ENCODE peak calls at places on chromosomes 12 and 14, in six cellular contexts. O is tibial nerve; C is tibial artery; F is CD8-positive, alpha-beta T cell; Z is Peyer's patch; N is astrocyte. M is an unnamed sample.

GRCh38 chr14:30551460-30551859 is 7.5 kb upstream of the G2E3 start:
- DNase-seq in O (no peak), C (no peak), F (no peak), Z (no peak), N (no peak), M (no peak)

GRCh38 chr12:89453121-89453520 is 71.5 kb downstream of the GALNT4 start:
- DNase-seq in O (no peak), C (no peak), F (no peak), Z (no peak), N (no peak), M (no peak)

GRCh38 chr14:104723651-104724406 is at the start of gene ADSS1:
- DNase-seq in O (peak; percentile 40), C (peak; percentile 89), F (peak; percentile 36), Z (peak; percentile 87), N (no peak), M (no peak)

GRCh38 chr14:96390965-96391292 is 999 bp upstream of the AK7 start:
- DNase-seq in O (no peak), C (no peak), F (no peak), Z (no peak), N (no peak), M (no peak)

GRCh38 chr14:89418452-89418851 is 1.4 kb upstream of the FOXN3 start:
- DNase-seq in O (no peak), C (no peak), F (no peak), Z (no peak), N (no peak), M (no peak)

GRCh38 chr12:58901664-58902063 is 18.6 kb downstream of the LRIG3 start:
- DNase-seq in O (no peak), C (no peak), F (no peak), Z (no peak), N (no peak), M (no peak)

GRCh38 chr14:104103061-104104005 is 17.8 kb downstream of the ASPG start:
- DNase-seq in O (no peak), C (peak; percentile 63), F (no peak), Z (peak; percentile 47), N (no peak), M (no peak)

GRCh38 chr14:104931771-104932675 is 7.3 kb downstream of the PLD4 start:
- DNase-seq in O (peak; percentile 11), C (peak; percentile 63), F (no peak), Z (peak; percentile 48), N (no peak), M (no peak)

GRCh38 chr12:63948211-63948610 is 103.7 kb downstream of the SRGAP1 start:
- DNase-seq in O (no peak), C (no peak), F (no peak), Z (no peak), N (no peak), M (no peak)

GRCh38 chr12:30792648-30793499 is 38.1 kb upstream of the CAPRIN2 start:
- DNase-seq in O (no peak), C (no peak), F (no peak), Z (no peak), N (peak; percentile 75), M (no peak)

GRCh38 chr12:123670882-123671728 is at the start of gene TCTN2:
- DNase-seq in O (peak; percentile 92), C (peak; percentile 96), F (peak; percentile 91), Z (peak; percentile 96), N (peak; percentile 82), M (peak; percentile 72)
- H3K27ac ChIP-seq in O (peak within 1 kb of the TSS; percentile 72), C (peak within 1 kb of the TSS; percentile 70), F (peak within 1 kb of the TSS; percentile 41), Z (no peak within 1 kb of the TSS), N (peak within 1 kb of the TSS; percentile 41), M (peak within 1 kb of the TSS; percentile 31)

GRCh38 chr12:20369164-20370000 is 1.0 kb downstream of the PDE3A start:
- DNase-seq in O (peak; percentile 44), C (peak; percentile 91), F (no peak), Z (peak; percentile 86), N (peak; percentile 62), M (no peak)
- TF ChIP-seq CTCF in O (no peak), C (peak; percentile 49), F (no peak), Z (peak; percentile 6), N (no peak), M (no peak)

GRCh38 chr14:54594531-54594930 is 27.6 kb downstream of the SAMD4A start:
- DNase-seq in O (no peak), C (no peak), F (no peak), Z (no peak), N (peak; percentile 55), M (no peak)

GRCh38 chr14:54599932-54600331 is 33.0 kb downstream of the SAMD4A start:
- DNase-seq in O (no peak), C (no peak), F (no peak), Z (no peak), N (peak; percentile 37), M (no peak)

GRCh38 chr14:54593860-54594259 is 26.9 kb downstream of the SAMD4A start:
- DNase-seq in O (no peak), C (no peak), F (no peak), Z (no peak), N (no peak), M (no peak)

GRCh38 chr14:54600685-54601084 is 33.8 kb downstream of the SAMD4A start:
- DNase-seq in O (no peak), C (no peak), F (no peak), Z (no peak), N (peak; percentile 73), M (peak; percentile 68)

DNA sequence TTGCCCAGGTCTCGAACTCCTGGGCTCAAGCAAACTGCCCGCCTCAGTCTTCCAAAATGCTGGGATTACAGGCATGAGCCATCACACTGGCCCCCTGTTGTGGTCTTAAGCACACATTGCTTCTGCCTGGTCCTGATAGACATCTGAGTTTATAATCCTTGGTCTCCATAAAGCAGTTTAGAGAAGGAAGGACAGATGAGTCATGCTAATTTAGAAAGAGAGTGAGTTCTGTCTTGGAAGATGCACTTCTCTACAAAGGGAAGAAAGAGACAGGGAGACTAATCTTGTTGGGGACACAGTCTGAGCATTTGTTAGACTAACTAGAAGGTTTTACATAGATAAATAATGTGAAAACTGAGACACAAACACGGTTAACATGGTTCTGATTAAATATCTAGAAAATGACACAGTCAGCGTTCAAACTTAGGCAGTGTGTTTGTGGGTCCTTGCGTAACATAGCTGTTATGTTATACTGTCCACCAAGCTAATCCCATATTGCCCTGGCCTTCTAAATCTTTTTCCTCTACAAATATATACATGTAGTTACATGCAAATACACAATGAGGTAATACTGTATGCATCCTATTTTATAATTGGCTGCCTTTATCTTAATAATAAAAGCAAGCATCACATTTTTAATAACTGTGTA is 31.0 kb downstream of the SAMD4A start:
- DNase-seq in O (no peak), C (no peak), F (no peak), Z (no peak), N (peak; percentile 42), M (no peak)
- H3K9me3 ChIP-seq in O (no peaks in the 10 kb centered on the region), C (no peaks in the 10 kb centered on the region), F (no peaks in the 10 kb centered on the region), Z (no peaks in the 10 kb centered on the region), N (no peaks in the 10 kb centered on the region), M (no peaks in the 10 kb centered on the region)

DNA sequence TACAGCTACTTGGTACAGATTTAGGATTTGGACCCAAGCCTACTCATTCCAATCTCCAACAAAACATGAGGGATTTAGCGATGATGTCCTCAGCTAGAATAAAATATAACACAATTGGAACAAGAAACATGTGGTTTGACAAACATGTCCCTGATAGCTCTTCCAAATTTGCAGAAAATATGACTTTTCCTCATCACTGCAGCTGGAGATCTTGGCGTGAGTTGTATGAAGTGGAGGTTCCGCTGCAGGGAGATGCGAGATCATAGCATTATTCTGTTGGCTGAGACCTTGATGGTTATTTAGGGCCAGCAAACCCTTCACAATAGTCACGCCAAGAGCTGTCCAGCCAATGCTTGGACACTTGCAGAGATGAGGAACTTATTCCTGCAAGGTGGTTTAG is 413.4 kb upstream of the TBX3 start:
- DNase-seq in O (no peak), C (no peak), F (no peak), Z (no peak), N (no peak), M (no peak)
- H3K27ac ChIP-seq in O (no peak overlapping the region), C (no peak overlapping the region), F (no peak overlapping the region), Z (no peak overlapping the region), N (no peak overlapping the region), M (no peak overlapping the region)

GRCh38 chr14:94588311-94588710 is 7.1 kb downstream of the SERPINA5 start:
- DNase-seq in O (no peak), C (no peak), F (no peak), Z (peak; percentile 19), N (no peak), M (no peak)
- TF ChIP-seq CTCF in O (no peak), C (no peak), F (no peak), Z (no peak), N (no peak), M (no peak)

GRCh38 chr12:120064054-120064940 is 52.3 kb downstream of the RAB35 start:
- DNase-seq in O (no peak), C (no peak), F (no peak), Z (no peak), N (no peak), M (no peak)
- H3K9me3 ChIP-seq in O (no peaks in the 10 kb centered on the region), C (no peaks in the 10 kb centered on the region), F (no peaks in the 10 kb centered on the region), Z (no peaks in the 10 kb centered on the region), N (no peaks in the 10 kb centered on the region), M (no peaks in the 10 kb centered on the region)

GRCh38 chr12:74286254-74286653 is 251.4 kb upstream of the ATXN7L3B start:
- DNase-seq in O (no peak), C (no peak), F (no peak), Z (no peak), N (no peak), M (no peak)
- H3K27ac ChIP-seq in O (no peak overlapping the region), C (no peak overlapping the region), F (no peak overlapping the region), Z (no peak overlapping the region), N (no peak overlapping the region), M (no peak overlapping the region)

GRCh38 chr12:54147186-54147585 is 41.6 kb downstream of the SMUG1 start:
- DNase-seq in O (peak; percentile 50), C (peak; percentile 82), F (no peak), Z (no peak), N (no peak), M (no peak)
- TF ChIP-seq CTCF in O (peak; percentile 27), C (peak; percentile 38), F (no peak), Z (no peak), N (no peak), M (no peak)

GRCh38 chr14:85076111-85076510 is 453.8 kb upstream of the FLRT2 start:
- DNase-seq in O (no peak), C (no peak), F (no peak), Z (no peak), N (no peak), M (no peak)

GRCh38 chr14:85074955-85075354 is 455.0 kb upstream of the FLRT2 start:
- DNase-seq in O (no peak), C (no peak), F (no peak), Z (no peak), N (no peak), M (no peak)

GRCh38 chr14:85071447-85071846 is 458.5 kb upstream of the FLRT2 start:
- DNase-seq in O (no peak), C (no peak), F (no peak), Z (no peak), N (no peak), M (no peak)
- H3K9me3 ChIP-seq in O (no peaks in the 10 kb centered on the region), C (no peaks in the 10 kb centered on the region), F (no peaks in the 10 kb centered on the region), Z (no peaks in the 10 kb centered on the region), N (no peaks in the 10 kb centered on the region), M (no peaks in the 10 kb centered on the region)

GRCh38 chr12:102543494-102543893 is 63.1 kb upstream of the IGF1 start:
- DNase-seq in O (no peak), C (no peak), F (no peak), Z (no peak), N (no peak), M (no peak)
- H3K27ac ChIP-seq in O (no peak overlapping the region), C (no peak overlapping the region), F (no peak overlapping the region), Z (no peak overlapping the region), N (no peak overlapping the region), M (no peak overlapping the region)